ENCODE peak calls at places on chromosomes 4 and X, in nine cellular contexts. C is tibial nerve, K is transverse colon, J is stomach, L is A549, H is sigmoid colon, P is GM12878, F is suprapubic skin, I is upper lobe of left lung. B is an unnamed sample. For H3K4me1, the result is how much of the 10 kb centered on the place peaks cover.

GRCh38 chr4:37605843-37606565 is 80.2 kb downstream of the RELL1 start:
- DNase-seq in K (no peak), L (no peak), P (no peak), F (no peak), C (no peak), H (no peak), I (no peak), J (no peak), B (no peak)

GRCh38 chr4:66574145-66574978 is 904.1 kb upstream of the EPHA5 start:
- DNase-seq in J (no peak), L (peak), H (no peak), P (no peak), C (no peak), F (no peak), K (no peak), I (no peak), B (no peak)

GRCh38 chr4:40570348-40571077 is 59.2 kb downstream of the RBM47 start:
- DNase-seq in H (no peak), K (no peak), F (no peak), J (no peak), C (no peak), L (no peak), P (no peak), I (no peak), B (no peak)

GRCh38 chr4:24799544-24800272 is 4.3 kb downstream of the SOD3 start:
- DNase-seq in J (no peak), K (no peak), C (no peak), F (no peak), I (no peak), L (no peak), P (no peak), H (no peak), B (no peak)

GRCh38 chr4:142944565-142944964 is 98.5 kb upstream of the INPP4B start:
- DNase-seq in H (no peak), L (no peak), I (no peak), J (no peak), K (no peak), C (no peak), P (no peak), F (no peak), B (no peak)

GRCh38 chr4:185810746-185811508 is 1.1 kb downstream of the SORBS2 start:
- DNase-seq in J (no peak), K (no peak), C (no peak), I (no peak), L (no peak), P (no peak), H (no peak), F (no peak), B (no peak)

GRCh38 chr4:109803924-109804571 is 2.2 kb upstream of the CFI start:
- DNase-seq in K (peak), J (no peak), H (no peak), P (peak), I (peak), F (no peak), C (no peak), L (peak), B (no peak)

GRCh38 chr4:186554485-186554884 is 882 bp downstream of the MTNR1A start:
- DNase-seq in H (no peak), J (peak), C (no peak), F (no peak), L (peak), K (peak), I (no peak), P (no peak), B (no peak)

GRCh38 chr4:4659871-4660651 is 118.2 kb upstream of the STX18 start:
- DNase-seq in K (no peak), I (no peak), H (no peak), C (no peak), J (no peak), L (peak), F (no peak), P (no peak), B (no peak)

DNA sequence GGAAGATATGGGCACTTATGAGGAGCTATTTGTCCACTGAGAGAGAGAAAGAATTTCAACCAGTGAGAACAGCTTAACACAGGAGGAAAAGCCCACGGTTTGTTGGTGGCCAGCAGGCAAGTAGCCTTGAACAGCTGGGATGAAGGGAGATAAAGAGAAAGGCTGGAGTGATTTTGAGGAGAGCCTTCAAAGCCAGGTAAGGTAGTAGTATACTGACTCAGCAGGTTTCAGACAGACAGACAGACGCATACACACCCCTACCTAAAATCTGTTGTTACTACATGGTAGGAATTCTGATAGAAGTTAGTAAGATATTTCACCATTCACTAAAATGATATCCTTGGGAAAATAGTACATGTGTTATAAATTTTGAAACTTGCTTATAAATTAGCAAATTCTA is 60.5 kb downstream of the SEC24D start:
- DNase-seq in P (no peak), H (no peak), L (no peak), K (no peak), I (no peak), J (no peak), F (no peak), C (no peak), B (no peak)
- H3K4me1 ChIP-seq in P (under half), H (under half), L (under half), K (under half), I (under half), J (half or more), F (under half), C (half or more), B (under half)

GRCh38 chr4:83644677-83645639 is 109.0 kb downstream of the GPAT3 start:
- DNase-seq in F (no peak), K (no peak), I (no peak), C (no peak), H (no peak), P (peak), L (peak), J (no peak), B (no peak)
- H3K27ac ChIP-seq in F (no peak), K (no peak), I (no peak), C (no peak), H (no peak), P (no peak), L (no peak), J (no peak), B (no peak)

GRCh38 chrX:132954323-132954722 is 4.1 kb downstream of the HS6ST2 start:
- DNase-seq in C (no peak), J (no peak), H (no peak), K (no peak), F (no peak), I (no peak), P (no peak), L (no peak), B (no peak)

GRCh38 chrX:132953358-132953757 is 5.1 kb downstream of the HS6ST2 start:
- DNase-seq in I (no peak), C (no peak), P (no peak), F (no peak), H (no peak), L (no peak), J (no peak), K (no peak), B (no peak)

GRCh38 chrX:132957211-132958085 is 981 bp downstream of the HS6ST2 start:
- DNase-seq in F (no peak), J (no peak), C (no peak), K (peak), P (no peak), L (peak), I (no peak), H (no peak), B (peak)

GRCh38 chrX:132956421-132957210 is 1.8 kb downstream of the HS6ST2 start:
- DNase-seq in K (no peak), L (peak), F (no peak), H (no peak), J (no peak), C (no peak), P (no peak), I (no peak), B (peak)

DNA sequence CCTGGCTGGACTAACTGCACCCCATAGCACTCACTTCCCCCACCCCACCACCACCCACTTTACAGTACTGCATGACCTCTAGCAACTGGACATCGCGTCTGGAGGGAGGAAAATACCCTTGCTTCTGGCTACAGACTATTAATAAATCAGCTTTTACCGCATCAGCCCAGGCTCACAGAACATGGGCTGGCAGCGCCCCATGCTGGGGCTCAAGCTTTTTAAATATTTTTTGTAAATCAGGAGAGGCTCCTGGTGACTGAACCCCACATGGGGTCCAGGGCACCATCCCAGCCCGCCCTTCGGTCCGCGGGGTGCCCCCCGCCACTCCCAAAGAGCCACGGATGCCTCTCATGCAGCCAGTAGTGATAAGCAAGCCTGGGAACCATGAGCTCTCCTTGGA is 2.7 kb downstream of the HS6ST2 start:
- DNase-seq in K (no peak), C (no peak), H (no peak), F (no peak), P (no peak), J (no peak), I (no peak), L (no peak), B (peak)
- TF ChIP-seq EP300 in K (no peak), C (no peak), H (no peak), F (no peak), P (no peak), J (no peak), I (no peak), L (no peak), B (no peak)

GRCh38 chr4:11635336-11635735 is 206.6 kb upstream of the HS3ST1 start:
- DNase-seq in J (no peak), K (no peak), P (no peak), F (no peak), C (no peak), I (no peak), H (no peak), L (peak), B (no peak)
- H3K4me1 ChIP-seq in J (under half), K (under half), P (under half), F (under half), C (under half), I (under half), H (under half), L (under half), B (under half)

GRCh38 chrX:88560673-88561330 is 186.2 kb upstream of the CPXCR1 start:
- DNase-seq in I (no peak), P (no peak), L (no peak), F (no peak), C (no peak), H (no peak), K (no peak), J (no peak), B (no peak)
- H3K27ac ChIP-seq in I (no peak), P (no peak), L (no peak), F (no peak), C (no peak), H (no peak), K (no peak), J (no peak), B (no peak)

DNA sequence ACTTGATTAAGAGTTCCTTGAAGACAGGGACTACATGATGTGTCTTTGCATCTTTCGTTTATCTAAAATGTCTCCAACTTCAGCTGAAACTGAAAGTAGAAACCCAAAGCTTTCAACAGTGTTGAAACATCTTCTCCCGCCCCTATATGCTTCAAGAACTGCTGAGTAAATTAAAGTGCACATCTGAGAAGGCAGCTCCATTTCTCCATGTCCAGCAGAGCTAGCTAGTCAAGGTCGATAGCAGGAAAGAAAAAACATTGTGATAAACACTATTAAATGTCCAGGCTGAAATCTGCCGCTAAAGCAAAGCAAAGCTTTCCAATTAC is 185.6 kb upstream of the TBL1X start:
- DNase-seq in I (no peak), H (no peak), P (no peak), C (no peak), L (no peak), J (no peak), K (no peak), F (no peak), B (no peak)
- TF ChIP-seq EP300 in I (no peak), H (no peak), P (no peak), C (no peak), L (no peak), J (no peak), K (no peak), F (no peak), B (no peak)

GRCh38 chr4:8199594-8200301 is 658 bp downstream of the SH3TC1 start:
- DNase-seq in K (peak), C (no peak), H (no peak), L (no peak), F (no peak), P (no peak), I (no peak), J (peak), B (no peak)
- H3K4me1 ChIP-seq in K (under half), C (under half), H (under half), L (under half), F (half or more), P (under half), I (half or more), J (half or more), B (under half)

GRCh38 chr4:184357164-184357563 is 117.2 kb downstream of the IRF2 start:
- DNase-seq in C (no peak), J (no peak), F (no peak), L (no peak), I (no peak), H (no peak), K (no peak), P (no peak), B (no peak)

GRCh38 chr4:184357783-184358182 is 116.6 kb downstream of the IRF2 start:
- DNase-seq in I (no peak), H (no peak), K (no peak), L (no peak), J (no peak), F (no peak), C (no peak), P (no peak), B (no peak)

GRCh38 chr4:184356366-184356765 is 118.0 kb downstream of the IRF2 start:
- DNase-seq in P (no peak), K (no peak), I (no peak), C (no peak), J (no peak), L (no peak), F (no peak), H (no peak), B (no peak)

GRCh38 chr4:184355111-184355604 is 119.2 kb downstream of the IRF2 start:
- DNase-seq in K (no peak), L (peak), P (peak), H (no peak), C (peak), I (peak), J (no peak), F (no peak), B (no peak)

GRCh38 chr4:184355857-184356256 is 118.5 kb downstream of the IRF2 start:
- DNase-seq in F (no peak), I (no peak), C (no peak), K (no peak), L (no peak), P (no peak), H (no peak), J (no peak), B (no peak)
- H3K27ac ChIP-seq in F (peak), I (peak), C (no peak), K (peak), L (no peak), P (peak), H (no peak), J (peak), B (no peak)

DNA sequence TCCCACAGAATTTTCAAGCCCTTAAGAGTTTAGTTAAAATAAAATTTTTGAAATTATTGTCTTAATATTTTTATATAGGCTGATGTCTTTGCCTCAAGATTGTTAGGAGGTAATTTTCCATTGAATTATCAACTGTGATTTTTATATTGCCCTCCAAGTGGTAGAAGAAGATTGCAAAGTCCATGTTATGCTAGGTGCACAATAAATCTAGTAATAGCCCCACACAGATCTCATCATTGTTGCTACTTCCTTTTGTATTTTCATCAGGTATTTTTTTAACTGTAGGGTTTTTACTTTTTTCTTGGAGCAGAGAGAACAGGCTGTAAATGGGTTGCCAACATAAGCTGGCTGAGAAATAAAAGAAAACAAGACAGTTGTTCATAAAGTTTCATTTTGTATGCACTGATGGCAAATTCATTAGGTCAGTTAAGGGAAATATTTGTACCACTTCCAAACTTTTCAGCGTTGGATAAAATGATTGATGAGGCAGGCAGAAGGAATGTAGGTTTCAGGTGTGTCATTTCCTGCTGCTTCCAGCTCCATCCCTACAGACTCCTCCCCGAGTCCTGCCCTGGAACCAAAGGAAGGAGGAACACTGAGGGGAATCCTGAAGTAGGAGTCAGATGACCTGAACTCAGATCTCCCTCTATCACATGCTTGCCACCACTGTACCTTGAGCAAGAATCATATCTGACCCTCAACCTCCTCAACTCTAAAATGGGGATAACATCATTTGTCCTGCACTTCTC is 105.5 kb downstream of the PRRG1 start:
- DNase-seq in J (no peak), P (no peak), H (no peak), L (peak), C (no peak), F (no peak), I (no peak), K (peak), B (no peak)
- TF ChIP-seq EP300 in J (no peak), P (no peak), H (no peak), L (no peak), C (no peak), F (no peak), I (no peak), K (no peak), B (no peak)

GRCh38 chrX:19776753-19777152 is 110.6 kb downstream of the SH3KBP1 start:
- DNase-seq in K (no peak), J (no peak), H (no peak), C (no peak), I (no peak), F (no peak), P (no peak), L (no peak), B (no peak)

GRCh38 chrX:19785647-19786046 is 101.8 kb downstream of the SH3KBP1 start:
- DNase-seq in H (no peak), P (no peak), K (no peak), L (no peak), J (no peak), C (no peak), F (no peak), I (no peak), B (no peak)

GRCh38 chrX:19787305-19787704 is 100.1 kb downstream of the SH3KBP1 start:
- DNase-seq in F (no peak), I (no peak), P (no peak), H (no peak), C (no peak), K (no peak), L (no peak), J (no peak), B (no peak)

DNA sequence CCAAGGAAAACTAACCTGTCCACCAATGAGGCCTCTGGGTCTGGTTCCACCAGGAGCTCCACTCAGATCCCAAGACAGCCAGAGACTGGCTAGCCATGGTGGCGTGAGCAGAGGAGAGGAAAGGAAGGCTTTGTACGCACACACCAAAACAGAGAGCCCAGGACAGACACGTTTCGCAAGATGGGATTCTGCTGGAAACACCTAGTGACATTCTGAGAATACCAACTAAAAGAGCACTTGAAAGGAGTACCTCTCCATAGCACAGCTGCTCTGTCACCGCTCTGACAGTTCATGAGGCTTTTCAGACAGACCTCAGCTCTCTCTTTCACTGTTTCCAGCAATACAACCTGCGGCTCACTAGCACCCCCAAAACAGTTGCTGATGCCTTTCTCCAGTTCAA is 105.0 kb downstream of the SH3KBP1 start:
- DNase-seq in I (peak), C (no peak), H (no peak), F (no peak), K (no peak), J (no peak), P (no peak), L (no peak), B (no peak)
- H3K4me1 ChIP-seq in I (under half), C (under half), H (under half), F (under half), K (under half), J (under half), P (under half), L (under half), B (under half)